ENCODE peak calls at places on chromosomes 2 and 18, in nine cellular contexts. U, I, Q, T, J, R, M, S and X are unnamed samples.
A peak's percentile ranks its signal among the peaks of the same experiment; 100 is the strongest.

GRCh38 chr18:64119916-64120315 is 29.0 kb downstream of the LINC00305 start:
- DNase-seq in U (no peak), I (no peak), Q (no peak), T (no peak), J (peak; percentile 32), R (no peak), M (no peak), S (no peak), X (peak; percentile 10)

GRCh38 chr2:192254444-192254843 is 59.7 kb upstream of the TMEFF2 start:
- DNase-seq in U (no peak), I (no peak), Q (no peak), T (no peak), J (no peak), R (no peak), M (no peak), S (no peak), X (no peak)

GRCh38 chr2:234840336-234840735 is 111.5 kb upstream of the SH3BP4 start:
- DNase-seq in U (no peak), I (peak; percentile 97), Q (no peak), T (no peak), J (no peak), R (no peak), M (peak; percentile 85), S (no peak), X (no peak)

GRCh38 chr2:158305501-158305900 is 151.1 kb downstream of the CCDC148 start:
- DNase-seq in U (no peak), I (no peak), Q (no peak), T (no peak), J (no peak), R (no peak), M (no peak), S (no peak), X (no peak)

GRCh38 chr2:47126783-47127182 is 28.3 kb downstream of the STPG4 start:
- DNase-seq in U (no peak), I (no peak), Q (no peak), T (no peak), J (no peak), R (no peak), M (no peak), S (no peak), X (no peak)

GRCh38 chr2:39228413-39229209 is 15.2 kb downstream of the CDKL4 start:
- DNase-seq in U (no peak), I (no peak), Q (no peak), T (no peak), J (no peak), R (no peak), M (no peak), S (no peak), X (no peak)

GRCh38 chr2:118185210-118186109 is 97.2 kb downstream of the INSIG2 start:
- DNase-seq in U (peak; percentile 42), I (peak; percentile 41), Q (peak; percentile 56), T (peak; percentile 33), J (peak; percentile 86), R (peak; percentile 90), M (peak; percentile 75), S (peak; percentile 77), X (peak; percentile 3)

GRCh38 chr18:6069103-6069502 is 173.8 kb upstream of the TMEM200C start:
- DNase-seq in U (no peak), I (no peak), Q (no peak), T (no peak), J (no peak), R (no peak), M (no peak), S (no peak), X (no peak)

GRCh38 chr2:16408331-16409005 is 257.2 kb downstream of the CYRIA start:
- DNase-seq in U (no peak), I (no peak), Q (no peak), T (no peak), J (no peak), R (no peak), M (peak; percentile 50), S (no peak), X (no peak)

GRCh38 chr2:62894966-62895631 is 155.5 kb upstream of the OTX1 start:
- DNase-seq in U (no peak), I (no peak), Q (no peak), T (no peak), J (no peak), R (no peak), M (no peak), S (no peak), X (no peak)